ENCODE peak calls at places on chromosomes 16 and 17, in seven cellular contexts. R is CD4-positive, alpha-beta T cell; Q is EH; Z is AG10803; N is NCI-H774; T is stimulated activated CD4-positive, alpha-beta T cell treated with anti-CD3 and anti-CD28 coated beads, Interleukin-15, amount 100 ng/mL, for 1 hour; H is heart right ventricle. F is an unnamed sample.

GRCh38 chr17:37446027-37446426 is 39.3 kb downstream of the TADA2A start:
- DNase-seq in R (no peak), Q (no peak), Z (no peak), N (peak; percentile 20), T (no peak), H (no peak), F (no peak)

GRCh38 chr16:4313563-4314531 is 2.0 kb upstream of the GLIS2 start:
- DNase-seq in R (no peak), Q (no peak), Z (no peak), N (peak; percentile 34), T (no peak), H (no peak), F (no peak)

GRCh38 chr16:85094176-85094805 is 18.0 kb downstream of the CIBAR2 start:
- DNase-seq in R (no peak), Q (no peak), Z (no peak), N (no peak), T (no peak), H (no peak), F (no peak)

GRCh38 chr16:30953511-30954124 is 3.9 kb upstream of the SETD1A start:
- DNase-seq in R (peak; percentile 37), Q (peak; percentile 71), Z (peak; percentile 67), N (peak; percentile 48), T (peak; percentile 14), H (peak; percentile 53), F (peak; percentile 77)

GRCh38 chr16:70737377-70738082 is 51.7 kb upstream of the MTSS2 start:
- DNase-seq in R (peak; percentile 35), Q (peak; percentile 97), Z (peak; percentile 99), N (no peak), T (no peak), H (peak; percentile 74), F (peak; percentile 34)

GRCh38 chr16:82061861-82062525 is 26.9 kb downstream of the HSD17B2 start:
- DNase-seq in R (no peak), Q (peak; percentile 38), Z (peak; percentile 35), N (no peak), T (no peak), H (no peak), F (no peak)

GRCh38 chr17:31313982-31314787 is at the start of gene EVI2B:
- DNase-seq in R (no peak), Q (peak; percentile 72), Z (peak; percentile 45), N (no peak), T (no peak), H (no peak), F (no peak)

GRCh38 chr17:17560167-17560566 is 31.3 kb downstream of the PEMT start:
- DNase-seq in R (no peak), Q (no peak), Z (no peak), N (no peak), T (no peak), H (no peak), F (no peak)

GRCh38 chr17:40557531-40558299 is 7.6 kb downstream of the CCR7 start:
- DNase-seq in R (no peak), Q (no peak), Z (no peak), N (no peak), T (no peak), H (peak; percentile 28), F (no peak)

GRCh38 chr16:73176577-73177013 is 128.7 kb upstream of the ZFHX3 start:
- DNase-seq in R (no peak), Q (peak; percentile 96), Z (peak; percentile 95), N (no peak), T (no peak), H (no peak), F (no peak)

GRCh38 chr17:35749560-35750412 is 3.3 kb downstream of the GAS2L2 start:
- DNase-seq in R (no peak), Q (peak; percentile 35), Z (peak; percentile 46), N (no peak), T (no peak), H (no peak), F (no peak)

GRCh38 chr17:77451894-77452852 is 311.4 kb downstream of the SEC14L1 start:
- DNase-seq in R (no peak), Q (peak; percentile 89), Z (peak; percentile 75), N (no peak), T (no peak), H (peak; percentile 71), F (no peak)

GRCh38 chr16:52976539-52977167 is 76.0 kb downstream of the CHD9NB start:
- DNase-seq in R (no peak), Q (peak; percentile 28), Z (peak; percentile 31), N (no peak), T (no peak), H (peak; percentile 4), F (no peak)

GRCh38 chr16:85327731-85328664 is 215.7 kb upstream of the CIBAR2 start:
- DNase-seq in R (no peak), Q (no peak), Z (no peak), N (peak; percentile 12), T (no peak), H (peak; percentile 56), F (no peak)

GRCh38 chr17:82752371-82753200 is 721 bp downstream of the TBCD start:
- DNase-seq in R (no peak), Q (peak; percentile 45), Z (no peak), N (no peak), T (no peak), H (peak; percentile 19), F (peak; percentile 54)

GRCh38 chr16:85752511-85753420 is 1.9 kb upstream of the C16orf74 start:
- DNase-seq in R (no peak), Q (peak; percentile 32), Z (no peak), N (no peak), T (no peak), H (peak; percentile 23), F (no peak)